ENCODE peak calls at places on chromosomes 2 and 18, in six cellular contexts. One of them, this sample, is unnamed.

GRCh38 chr2:54204476-54204875 is 51.6 kb downstream of the TSPYL6 start:
- DNase-seq in H1: no peak
- DNase-seq in HCT116: no peak
- DNase-seq in HepG2: peak; percentile 56
- DNase-seq in K562: no peak
- DNase-seq in GM12878: no peak
- DNase-seq in this sample: no peak

GRCh38 chr2:226660524-226660923 is 139.1 kb downstream of the IRS1 start:
- DNase-seq in H1: no peak
- DNase-seq in HCT116: no peak
- DNase-seq in HepG2: no peak
- DNase-seq in K562: no peak
- DNase-seq in GM12878: no peak
- DNase-seq in this sample: no peak

GRCh38 chr18:58396966-58397365 is 231.9 kb downstream of the ALPK2 start:
- DNase-seq in H1: no peak
- DNase-seq in HCT116: no peak
- DNase-seq in HepG2: no peak
- DNase-seq in K562: no peak
- DNase-seq in GM12878: no peak
- DNase-seq in this sample: peak; percentile 78

GRCh38 chr2:25112113-25112512 is 56.3 kb downstream of the POMC start:
- DNase-seq in H1: no peak
- DNase-seq in HCT116: no peak
- DNase-seq in HepG2: no peak
- DNase-seq in K562: no peak
- DNase-seq in GM12878: no peak
- DNase-seq in this sample: no peak

GRCh38 chr2:167898297-167898696 is 349.1 kb downstream of the STK39 start:
- DNase-seq in H1: no peak
- DNase-seq in HCT116: no peak
- DNase-seq in HepG2: peak; percentile 26
- DNase-seq in K562: no peak
- DNase-seq in GM12878: no peak
- DNase-seq in this sample: no peak

GRCh38 chr18:3688682-3689081 is 238.7 kb downstream of the TGIF1 start:
- DNase-seq in H1: no peak
- DNase-seq in HCT116: no peak
- DNase-seq in HepG2: no peak
- DNase-seq in K562: no peak
- DNase-seq in GM12878: no peak
- DNase-seq in this sample: no peak

GRCh38 chr2:34481542-34481941 is 882.4 kb upstream of the FAM98A start:
- DNase-seq in H1: no peak
- DNase-seq in HCT116: no peak
- DNase-seq in HepG2: no peak
- DNase-seq in K562: no peak
- DNase-seq in GM12878: no peak
- DNase-seq in this sample: no peak

GRCh38 chr2:70726186-70726585 is 41.8 kb downstream of the ADD2 start:
- DNase-seq in H1: peak; percentile 28
- DNase-seq in HCT116: no peak
- DNase-seq in HepG2: no peak
- DNase-seq in K562: no peak
- DNase-seq in GM12878: no peak
- DNase-seq in this sample: no peak

GRCh38 chr2:185472574-185472973 is 266.0 kb upstream of the FSIP2 start:
- DNase-seq in H1: no peak
- DNase-seq in HCT116: no peak
- DNase-seq in HepG2: no peak
- DNase-seq in K562: no peak
- DNase-seq in GM12878: no peak
- DNase-seq in this sample: no peak

GRCh38 chr2:81068144-81068543 is 763.6 kb upstream of the LRRTM1 start:
- DNase-seq in H1: no peak
- DNase-seq in HCT116: no peak
- DNase-seq in HepG2: no peak
- DNase-seq in K562: no peak
- DNase-seq in GM12878: no peak
- DNase-seq in this sample: no peak

GRCh38 chr2:181178823-181179412 is 198.5 kb downstream of the UBE2E3 start:
- DNase-seq in H1: no peak
- DNase-seq in HCT116: peak; percentile 27
- DNase-seq in HepG2: peak; percentile 43
- DNase-seq in K562: peak; percentile 21
- DNase-seq in GM12878: no peak
- DNase-seq in this sample: no peak

GRCh38 chr18:62420513-62421209 is 95.6 kb downstream of the TNFRSF11A start:
- DNase-seq in H1: no peak
- DNase-seq in HCT116: no peak
- DNase-seq in HepG2: peak; percentile 85
- DNase-seq in K562: peak; percentile 73
- DNase-seq in GM12878: peak; percentile 62
- DNase-seq in this sample: peak; percentile 92

GRCh38 chr2:10057231-10058107 is 14.1 kb downstream of the KLF11 start:
- DNase-seq in H1: peak; percentile 85
- DNase-seq in HCT116: no peak
- DNase-seq in HepG2: peak; percentile 51
- DNase-seq in K562: peak; percentile 91
- DNase-seq in GM12878: no peak
- DNase-seq in this sample: peak; percentile 31

GRCh38 chr2:144477943-144478283 is 42.0 kb downstream of the ZEB2 start:
- DNase-seq in H1: no peak
- DNase-seq in HCT116: no peak
- DNase-seq in HepG2: no peak
- DNase-seq in K562: no peak
- DNase-seq in GM12878: no peak
- DNase-seq in this sample: no peak

GRCh38 chr2:221943078-221943810 is 355.6 kb downstream of the PAX3 start:
- DNase-seq in H1: no peak
- DNase-seq in HCT116: no peak
- DNase-seq in HepG2: no peak
- DNase-seq in K562: no peak
- DNase-seq in GM12878: no peak
- DNase-seq in this sample: peak; percentile 83

GRCh38 chr18:69557246-69557781 is 156.6 kb downstream of the DOK6 start:
- DNase-seq in H1: no peak
- DNase-seq in HCT116: no peak
- DNase-seq in HepG2: no peak
- DNase-seq in K562: no peak
- DNase-seq in GM12878: no peak
- DNase-seq in this sample: no peak

GRCh38 chr2:224982910-224983688 is 59.2 kb downstream of the DOCK10 start:
- DNase-seq in H1: no peak
- DNase-seq in HCT116: no peak
- DNase-seq in HepG2: no peak
- DNase-seq in K562: no peak
- DNase-seq in GM12878: peak; percentile 61
- DNase-seq in this sample: no peak

GRCh38 chr18:36468161-36468560 is 170.6 kb downstream of the FHOD3 start:
- DNase-seq in H1: no peak
- DNase-seq in HCT116: no peak
- DNase-seq in HepG2: no peak
- DNase-seq in K562: no peak
- DNase-seq in GM12878: no peak
- DNase-seq in this sample: no peak

GRCh38 chr18:24212939-24213338 is 74.1 kb downstream of the CABYR start:
- DNase-seq in H1: no peak
- DNase-seq in HCT116: peak; percentile 94
- DNase-seq in HepG2: peak; percentile 14
- DNase-seq in K562: no peak
- DNase-seq in GM12878: no peak
- DNase-seq in this sample: peak; percentile 55

GRCh38 chr2:239391286-239392071 is 9.3 kb downstream of the HDAC4 start:
- DNase-seq in H1: no peak
- DNase-seq in HCT116: no peak
- DNase-seq in HepG2: no peak
- DNase-seq in K562: no peak
- DNase-seq in GM12878: no peak
- DNase-seq in this sample: no peak

GRCh38 chr2:110870545-110870944 is 138.2 kb downstream of the ACOXL start:
- DNase-seq in H1: no peak
- DNase-seq in HCT116: no peak
- DNase-seq in HepG2: no peak
- DNase-seq in K562: no peak
- DNase-seq in GM12878: no peak
- DNase-seq in this sample: no peak

GRCh38 chr2:223633656-223634055 is 31.5 kb upstream of the SCG2 start:
- DNase-seq in H1: no peak
- DNase-seq in HCT116: no peak
- DNase-seq in HepG2: no peak
- DNase-seq in K562: no peak
- DNase-seq in GM12878: no peak
- DNase-seq in this sample: no peak

GRCh38 chr2:221969087-221969829 is 329.5 kb downstream of the PAX3 start:
- DNase-seq in H1: no peak
- DNase-seq in HCT116: peak; percentile 13
- DNase-seq in HepG2: peak; percentile 30
- DNase-seq in K562: peak; percentile 5
- DNase-seq in GM12878: no peak
- DNase-seq in this sample: peak; percentile 52

GRCh38 chr2:224843141-224843540 is 127.0 kb upstream of the CCDC195 start:
- DNase-seq in H1: no peak
- DNase-seq in HCT116: no peak
- DNase-seq in HepG2: no peak
- DNase-seq in K562: no peak
- DNase-seq in GM12878: no peak
- DNase-seq in this sample: no peak

GRCh38 chr2:40896358-40896757 is 444.5 kb upstream of the SLC8A1 start:
- DNase-seq in H1: no peak
- DNase-seq in HCT116: no peak
- DNase-seq in HepG2: no peak
- DNase-seq in K562: no peak
- DNase-seq in GM12878: no peak
- DNase-seq in this sample: no peak

GRCh38 chr2:6358542-6358941 is 507.2 kb downstream of the CMPK2 start:
- DNase-seq in H1: no peak
- DNase-seq in HCT116: no peak
- DNase-seq in HepG2: no peak
- DNase-seq in K562: no peak
- DNase-seq in GM12878: no peak
- DNase-seq in this sample: no peak
- H2AFZ ChIP-seq in H1: no peak overlapping the region
- H2AFZ ChIP-seq in HCT116: no peak overlapping the region
- H2AFZ ChIP-seq in HepG2: no peak overlapping the region
- H2AFZ ChIP-seq in K562: no peak overlapping the region
- H2AFZ ChIP-seq in GM12878: no peak overlapping the region
- H2AFZ ChIP-seq in this sample: no peak overlapping the region

DNA sequence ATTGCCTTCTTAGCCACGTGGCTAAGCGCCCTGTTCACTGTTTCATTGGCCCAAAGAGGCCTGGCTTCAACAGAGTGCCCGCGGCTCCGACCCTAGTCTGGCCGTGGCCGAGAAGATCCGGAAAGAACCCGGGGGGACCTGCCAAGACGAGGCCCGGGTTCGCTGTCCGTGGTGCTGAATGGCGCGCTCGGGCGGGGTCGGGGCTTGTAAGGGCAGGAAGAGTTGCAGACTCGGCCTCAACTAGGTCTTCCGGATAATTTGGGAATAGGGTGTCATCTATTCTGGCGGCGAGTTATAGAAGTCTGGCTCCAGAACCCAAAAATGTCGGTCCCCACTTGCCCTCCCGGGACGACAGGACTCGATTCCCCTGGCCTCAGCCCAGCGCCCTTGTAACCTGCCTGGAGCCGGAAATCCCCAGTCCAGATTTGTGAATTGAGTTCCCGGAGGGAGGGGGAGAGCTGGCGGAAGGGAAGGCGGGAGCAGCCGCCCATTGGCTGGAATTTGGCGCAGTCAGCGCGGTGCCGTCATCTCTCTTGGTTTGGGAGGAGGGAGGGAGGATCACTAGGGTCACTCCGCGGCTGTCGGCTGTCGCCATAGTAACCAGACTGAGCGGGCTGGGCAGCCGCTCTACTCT is 3.5 kb downstream of the CDK5R2 start:
- DNase-seq in H1: peak; percentile 99
- DNase-seq in HCT116: peak; percentile 64
- DNase-seq in HepG2: peak; percentile 59
- DNase-seq in K562: peak; percentile 71
- DNase-seq in GM12878: no peak
- DNase-seq in this sample: no peak
- TF ChIP-seq EZH2 in H1: no peak
- TF ChIP-seq EZH2 in HCT116: no peak
- TF ChIP-seq EZH2 in HepG2: peak; percentile 65
- TF ChIP-seq EZH2 in K562: no peak
- TF ChIP-seq EZH2 in GM12878: no peak
- TF ChIP-seq EZH2 in this sample: no peak

GRCh38 chr2:60440761-60441160 is 112.7 kb downstream of the BCL11A start:
- DNase-seq in H1: no peak
- DNase-seq in HCT116: no peak
- DNase-seq in HepG2: no peak
- DNase-seq in K562: no peak
- DNase-seq in GM12878: no peak
- DNase-seq in this sample: no peak

GRCh38 chr2:60440080-60440753 is 113.2 kb downstream of the BCL11A start:
- DNase-seq in H1: no peak
- DNase-seq in HCT116: no peak
- DNase-seq in HepG2: no peak
- DNase-seq in K562: no peak
- DNase-seq in GM12878: no peak
- DNase-seq in this sample: no peak

GRCh38 chr2:60438653-60439052 is 114.8 kb downstream of the BCL11A start:
- DNase-seq in H1: no peak
- DNase-seq in HCT116: no peak
- DNase-seq in HepG2: no peak
- DNase-seq in K562: no peak
- DNase-seq in GM12878: no peak
- DNase-seq in this sample: no peak

GRCh38 chr2:60438136-60438535 is 115.3 kb downstream of the BCL11A start:
- DNase-seq in H1: no peak
- DNase-seq in HCT116: no peak
- DNase-seq in HepG2: no peak
- DNase-seq in K562: no peak
- DNase-seq in GM12878: no peak
- DNase-seq in this sample: no peak

GRCh38 chr2:60439219-60439974 is 114.1 kb downstream of the BCL11A start:
- DNase-seq in H1: no peak
- DNase-seq in HCT116: no peak
- DNase-seq in HepG2: no peak
- DNase-seq in K562: peak; percentile 27
- DNase-seq in GM12878: peak; percentile 96
- DNase-seq in this sample: no peak
- TF ChIP-seq MAX in H1: no peak
- TF ChIP-seq MAX in HCT116: no peak
- TF ChIP-seq MAX in HepG2: no peak
- TF ChIP-seq MAX in K562: no peak
- TF ChIP-seq MAX in GM12878: peak; percentile 25
- TF ChIP-seq MAX in this sample: no peak

DNA sequence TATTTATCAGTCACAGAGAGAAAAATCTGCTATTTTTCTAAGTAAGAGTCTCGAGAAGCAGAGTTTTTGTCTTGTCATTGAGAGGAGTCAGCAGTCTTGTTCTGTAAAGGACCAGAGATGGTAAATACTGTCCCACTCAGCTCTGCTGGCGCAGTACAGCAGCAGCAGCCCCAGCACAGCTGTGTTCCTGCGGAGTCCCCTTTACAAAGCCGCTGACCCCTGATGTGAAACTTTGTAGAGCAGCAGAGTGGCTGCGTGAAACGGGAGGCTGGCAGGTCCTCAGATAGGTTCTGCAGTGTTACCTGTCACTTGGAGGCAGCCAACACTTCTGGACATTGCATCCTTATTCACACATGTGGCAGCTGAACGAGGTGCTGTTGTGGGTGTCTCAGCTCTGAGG is 45.2 kb downstream of the TMEM185B start:
- DNase-seq in H1: no peak
- DNase-seq in HCT116: no peak
- DNase-seq in HepG2: no peak
- DNase-seq in K562: no peak
- DNase-seq in GM12878: no peak
- DNase-seq in this sample: no peak
- H2AFZ ChIP-seq in H1: no peak overlapping the region
- H2AFZ ChIP-seq in HCT116: no peak overlapping the region
- H2AFZ ChIP-seq in HepG2: no peak overlapping the region
- H2AFZ ChIP-seq in K562: no peak overlapping the region
- H2AFZ ChIP-seq in GM12878: peak overlapping the region; percentile 24
- H2AFZ ChIP-seq in this sample: no peak overlapping the region

This sample was measured in endothelial cell of umbilical vein.